ENCODE peak calls at places on chromosomes 16 and 17, in five cellular contexts. M is activated T-cell treated with anti-CD3 and anti-CD28 coated beads for 1 hour, A is iris pigment epithelial cell, C is cardiac fibroblast, L is posterior cingulate gyrus. Z is an unnamed sample.

GRCh38 chr16:80144191-80144590 is 396.6 kb upstream of the DYNLRB2 start:
- DNase-seq in M (no peak), A (peak; percentile 50), C (peak; percentile 18), L (no peak), Z (no peak)

GRCh38 chr17:75854881-75855309 is 240 bp downstream of the WBP2 start:
- DNase-seq in M (peak; percentile 54), A (no peak), C (peak; percentile 19), L (no peak), Z (no peak)

GRCh38 chr16:14309001-14309886 is 238.1 kb downstream of the MRTFB start:
- DNase-seq in M (peak; percentile 9), A (no peak), C (peak; percentile 14), L (peak; percentile 54), Z (peak; percentile 69)

GRCh38 chr16:56618138-56618537 is 7.4 kb upstream of the MT1E start:
- DNase-seq in M (no peak), A (no peak), C (no peak), L (no peak), Z (no peak)

GRCh38 chr17:78583091-78583490 is 5.9 kb upstream of the DNAH17 start:
- DNase-seq in M (no peak), A (peak; percentile 40), C (peak; percentile 22), L (peak; percentile 44), Z (peak; percentile 33)

GRCh38 chr17:38885728-38886642 is 16.1 kb downstream of the LASP1 start:
- DNase-seq in M (no peak), A (peak; percentile 75), C (peak; percentile 35), L (peak; percentile 93), Z (no peak)

GRCh38 chr16:11076259-11077018 is 132.1 kb downstream of the CLEC16A start:
- DNase-seq in M (no peak), A (peak; percentile 43), C (no peak), L (peak; percentile 70), Z (no peak)

GRCh38 chr16:24132797-24133155 is 123.4 kb upstream of the CACNG3 start:
- DNase-seq in M (no peak), A (no peak), C (no peak), L (no peak), Z (no peak)

GRCh38 chr17:12815642-12816141 is 26.4 kb downstream of the ARHGAP44 start:
- DNase-seq in M (no peak), A (no peak), C (no peak), L (no peak), Z (no peak)

GRCh38 chr16:963913-964695 is 6.7 kb downstream of the LMF1 start:
- DNase-seq in M (no peak), A (peak; percentile 28), C (no peak), L (peak; percentile 79), Z (peak; percentile 62)

GRCh38 chr17:17498606-17499301 is 2.6 kb upstream of the RASD1 start:
- DNase-seq in M (no peak), A (no peak), C (no peak), L (peak; percentile 49), Z (no peak)

GRCh38 chr17:412211-413015 is 59.8 kb upstream of the RPH3AL start:
- DNase-seq in M (peak; percentile 59), A (peak; percentile 58), C (peak; percentile 77), L (peak; percentile 88), Z (peak; percentile 75)

GRCh38 chr17:82213251-82214011 is 789 bp upstream of the CCDC57 start:
- DNase-seq in M (no peak), A (peak; percentile 85), C (peak; percentile 82), L (peak; percentile 94), Z (peak; percentile 84)

GRCh38 chr16:1543085-1543896 is 9.8 kb downstream of the TMEM204 start:
- DNase-seq in M (no peak), A (peak; percentile 83), C (peak; percentile 93), L (no peak), Z (peak; percentile 89)

GRCh38 chr16:82092711-82093110 is 57.7 kb downstream of the HSD17B2 start:
- DNase-seq in M (no peak), A (no peak), C (no peak), L (no peak), Z (peak; percentile 23)

GRCh38 chr16:11587643-11588247 is 1.0 kb upstream of the LITAF start:
- DNase-seq in M (no peak), A (no peak), C (no peak), L (peak; percentile 66), Z (no peak)

GRCh38 chr17:57619061-57619937 is 125.8 kb downstream of the CCDC182 start:
- DNase-seq in M (no peak), A (peak; percentile 74), C (peak; percentile 19), L (peak; percentile 48), Z (peak; percentile 83)

GRCh38 chr17:33285413-33285812 is 7.7 kb downstream of the ASIC2 start:
- DNase-seq in M (no peak), A (no peak), C (no peak), L (no peak), Z (no peak)

GRCh38 chr17:39231091-39231561 is 5.4 kb upstream of the STAC2 start:
- DNase-seq in M (no peak), A (no peak), C (no peak), L (peak; percentile 70), Z (peak; percentile 29)

GRCh38 chr17:50953831-50954601 is 87.9 kb upstream of the TOB1 start:
- DNase-seq in M (no peak), A (peak; percentile 77), C (peak; percentile 74), L (peak; percentile 90), Z (peak; percentile 73)

GRCh38 chr16:77496934-77497333 is 62.1 kb upstream of the ADAMTS18 start:
- DNase-seq in M (no peak), A (peak; percentile 44), C (peak; percentile 47), L (no peak), Z (no peak)

GRCh38 chr17:1435326-1435725 is 20.7 kb downstream of the CRK start:
- DNase-seq in M (no peak), A (no peak), C (no peak), L (no peak), Z (no peak)